ENCODE peak calls at places on chromosome 17, in nine cellular contexts. O is body of pancreas, P is AG10803, B is colonic mucosa, E is heart left ventricle, Q is adrenal gland, L is OCI-LY7, W is mucosa of descending colon, S is cardiac muscle cell. N is an unnamed sample.

GRCh38 chr17:29240477-29240876 is 6.2 kb upstream of the CRYBA1 start:
- DNase-seq in Q (no peak), P (peak), S (no peak), B (no peak), E (no peak), L (no peak), O (no peak), W (no peak), N (no peak)

GRCh38 chr17:51244041-51244440 is 15.8 kb downstream of the MBTD1 start:
- DNase-seq in O (no peak), W (no peak), Q (no peak), B (no peak), E (no peak), S (no peak), L (no peak), P (no peak), N (no peak)

GRCh38 chr17:63150466-63150865 is 184.4 kb downstream of the TANC2 start:
- DNase-seq in B (no peak), W (no peak), Q (no peak), P (no peak), E (no peak), O (no peak), L (no peak), S (no peak), N (no peak)

GRCh38 chr17:30816165-30816564 is 8.3 kb downstream of the CRLF3 start:
- DNase-seq in E (no peak), Q (no peak), S (no peak), W (no peak), O (no peak), L (no peak), P (no peak), B (no peak), N (no peak)

GRCh38 chr17:62876664-62877411 is 68.7 kb upstream of the MARCHF10 start:
- DNase-seq in B (no peak), O (no peak), E (no peak), L (no peak), P (peak), S (no peak), Q (no peak), W (no peak), N (no peak)

GRCh38 chr17:66364508-66365203 is 62.2 kb downstream of the PRKCA start:
- DNase-seq in E (no peak), L (no peak), O (no peak), B (no peak), P (no peak), S (no peak), Q (no peak), W (no peak), N (no peak)

GRCh38 chr17:3691539-3692166 is 4.3 kb downstream of the P2RX5 start:
- DNase-seq in Q (no peak), O (no peak), S (no peak), E (no peak), W (no peak), L (peak), P (no peak), B (no peak), N (no peak)

GRCh38 chr17:83183951-83184506 is 104.6 kb downstream of the METRNL start:
- DNase-seq in O (no peak), P (no peak), Q (peak), W (no peak), L (no peak), B (peak), E (peak), S (no peak), N (no peak)

GRCh38 chr17:28145348-28145747 is 102.9 kb downstream of the NLK start:
- DNase-seq in L (no peak), Q (no peak), B (no peak), O (no peak), W (no peak), E (no peak), S (no peak), P (peak), N (no peak)

GRCh38 chr17:81279278-81280073 is 15.6 kb downstream of the SLC38A10 start:
- DNase-seq in S (no peak), P (no peak), L (no peak), W (no peak), O (no peak), Q (no peak), E (no peak), B (no peak), N (no peak)

GRCh38 chr17:81277421-81277820 is 17.7 kb downstream of the SLC38A10 start:
- DNase-seq in W (peak), P (no peak), B (peak), Q (peak), O (peak), E (peak), S (no peak), L (no peak), N (no peak)

GRCh38 chr17:81276781-81277180 is 18.3 kb downstream of the SLC38A10 start:
- DNase-seq in W (no peak), S (no peak), O (no peak), B (no peak), L (no peak), P (no peak), E (no peak), Q (no peak), N (no peak)

GRCh38 chr17:81278831-81279230 is 16.3 kb downstream of the SLC38A10 start:
- DNase-seq in P (no peak), W (no peak), L (no peak), B (no peak), S (no peak), Q (no peak), O (no peak), E (no peak), N (no peak)

GRCh38 chr17:81277938-81278693 is 17.0 kb downstream of the SLC38A10 start:
- DNase-seq in E (no peak), S (no peak), Q (no peak), B (no peak), P (no peak), W (no peak), L (no peak), O (no peak), N (no peak)
- TF ChIP-seq CTCF in E (no peak), S (no peak), Q (no peak), B (no peak), P (no peak), W (no peak), L (no peak), O (no peak), N (no peak)

GRCh38 chr17:73013816-73014663 is 78.4 kb downstream of the SLC39A11 start:
- DNase-seq in E (no peak), P (no peak), Q (no peak), B (no peak), L (peak), O (no peak), W (no peak), S (no peak), N (no peak)
- TF ChIP-seq CTCF in E (no peak), P (no peak), Q (no peak), B (no peak), L (peak), O (no peak), W (no peak), S (no peak), N (no peak)

DNA sequence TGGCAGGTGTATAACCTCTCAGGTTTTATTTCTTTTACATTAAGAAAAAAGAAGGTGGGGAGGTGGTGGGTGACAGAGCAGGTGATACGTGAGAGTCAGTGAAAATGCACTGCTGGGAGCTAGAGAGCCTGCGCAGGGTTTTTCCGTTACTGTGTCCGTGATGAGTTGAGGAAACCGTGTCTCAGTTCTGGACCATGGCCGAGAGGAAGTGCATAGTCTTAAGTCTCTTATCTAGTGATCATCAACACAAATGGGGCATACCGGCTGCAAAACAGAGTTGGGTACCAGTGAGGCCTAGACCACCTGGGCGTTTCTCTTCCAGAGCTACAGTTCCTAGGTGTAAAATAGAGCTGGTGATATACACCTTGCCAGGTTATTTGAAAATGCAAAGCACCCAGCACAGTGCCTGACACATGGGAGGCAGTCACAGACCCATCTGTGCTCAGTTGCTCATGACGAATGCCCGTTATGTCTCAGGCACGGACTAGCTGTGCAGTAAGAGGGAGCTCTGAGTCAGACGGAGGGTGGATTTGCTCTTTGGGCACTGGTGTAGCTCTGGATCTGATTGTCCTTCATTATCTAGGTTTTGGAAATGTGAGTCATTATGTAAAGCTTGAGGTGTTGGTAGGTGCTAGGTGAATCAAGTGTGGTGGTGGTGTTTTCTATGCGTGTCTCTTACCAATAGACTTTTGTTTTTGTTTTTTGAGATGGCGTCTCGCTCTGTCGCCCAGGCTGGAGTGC is 60.9 kb downstream of the RPTOR start:
- DNase-seq in E (no peak), L (peak), O (peak), P (no peak), W (no peak), S (no peak), Q (peak), B (no peak), N (peak)
- TF ChIP-seq CTCF in E (no peak), L (peak), O (no peak), P (no peak), W (no peak), S (no peak), Q (no peak), B (no peak), N (no peak)

DNA sequence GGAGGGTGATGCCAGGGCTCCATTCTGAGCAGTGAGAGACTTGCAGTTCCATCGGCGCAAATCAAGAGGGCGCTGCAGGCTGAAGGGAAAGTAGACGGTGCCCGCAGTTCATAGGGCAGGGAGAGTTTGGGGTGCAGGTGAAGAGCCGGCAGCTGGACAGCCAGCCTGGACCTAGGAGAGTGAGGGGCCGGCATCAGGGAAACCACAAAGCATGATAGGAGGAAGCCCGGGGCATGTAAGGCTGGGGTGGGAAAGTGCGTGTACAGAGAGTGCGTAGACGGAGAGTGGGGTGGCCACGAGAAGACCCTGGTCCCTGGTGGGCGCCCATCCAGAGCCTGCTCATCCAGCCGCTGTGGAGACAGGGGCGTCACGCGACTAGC is 101.1 kb upstream of the CHMP6 start:
- DNase-seq in L (no peak), S (no peak), Q (no peak), P (no peak), B (no peak), E (no peak), O (no peak), W (no peak), N (no peak)
- TF ChIP-seq CTCF in L (no peak), S (no peak), Q (no peak), P (no peak), B (no peak), E (no peak), O (no peak), W (no peak), N (no peak)

GRCh38 chr17:77011173-77012011 is 129.4 kb upstream of the SEC14L1 start:
- DNase-seq in L (peak), Q (peak), B (peak), S (peak), P (peak), O (no peak), E (no peak), W (peak), N (no peak)
- TF ChIP-seq CTCF in L (peak), Q (peak), B (peak), S (peak), P (peak), O (peak), E (peak), W (peak), N (no peak)

DNA sequence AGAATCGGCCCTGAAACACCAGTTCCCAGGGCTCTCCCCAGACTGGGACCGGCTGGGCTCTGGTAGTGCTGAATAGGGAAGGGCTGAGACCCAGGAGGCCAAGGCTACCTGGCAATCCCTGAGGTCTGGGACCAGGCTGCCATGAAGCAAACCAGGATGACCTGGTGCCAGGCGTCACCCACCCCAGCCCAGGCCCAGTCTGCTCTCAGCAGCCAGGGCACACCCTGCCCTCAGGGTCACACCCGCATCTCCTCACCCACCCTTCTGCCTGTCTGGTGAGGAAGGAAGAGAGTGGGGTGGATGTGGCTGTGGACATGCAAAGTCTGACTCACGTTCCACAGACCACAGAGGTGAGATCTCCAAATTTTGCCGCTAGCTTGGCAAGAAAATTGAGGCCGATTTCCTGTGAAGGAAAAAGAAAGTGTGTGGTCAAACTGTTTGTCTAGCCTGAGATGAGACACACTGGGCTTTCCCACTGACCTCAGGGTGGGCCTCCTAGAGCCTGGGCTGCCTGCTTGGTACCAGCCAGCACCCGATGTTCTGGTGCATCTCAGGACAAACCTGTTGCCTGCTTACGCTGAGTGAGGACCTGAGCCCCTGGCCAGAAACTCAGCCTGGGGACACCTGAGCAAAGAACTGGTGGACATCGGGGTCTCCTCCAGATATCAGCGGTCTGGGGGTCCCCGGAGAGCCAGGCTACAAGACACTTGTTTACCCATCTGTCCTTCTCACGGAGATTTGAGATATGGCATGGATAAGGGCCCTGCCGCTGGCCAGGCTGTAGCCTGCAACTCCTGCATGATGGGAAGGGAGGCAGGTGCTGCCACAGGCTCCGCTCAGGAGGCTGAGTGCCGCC is 6.3 kb upstream of the RAB37 start:
- DNase-seq in O (no peak), E (no peak), P (no peak), B (no peak), W (no peak), Q (no peak), L (no peak), S (no peak), N (no peak)
- TF ChIP-seq CTCF in O (no peak), E (no peak), P (no peak), B (no peak), W (no peak), Q (no peak), L (no peak), S (no peak), N (no peak)

N was measured in activated B cell treated with CpG ODN at 0.5 μM for 24 hours.